ENCODE peak calls at places on chromosomes 16 and 17, in eight cellular contexts. R, O, U, I, C, N, E and W are unnamed samples.

GRCh38 chr17:80761421-80761871 is 216.8 kb downstream of the RPTOR start:
- DNase-seq in R (no peak), O (no peak), U (peak; percentile 77), I (no peak), C (no peak), N (no peak), E (no peak), W (no peak)

GRCh38 chr17:55895112-55895759 is 144.4 kb downstream of the PCTP start:
- DNase-seq in R (no peak), O (no peak), U (no peak), I (no peak), C (no peak), N (no peak), E (no peak), W (no peak)

GRCh38 chr16:47392114-47392513 is 68.7 kb downstream of the ITFG1 start:
- DNase-seq in R (no peak), O (no peak), U (no peak), I (no peak), C (no peak), N (no peak), E (no peak), W (no peak)

GRCh38 chr17:69506489-69506888 is 92.0 kb downstream of the MAP2K6 start:
- DNase-seq in R (no peak), O (no peak), U (no peak), I (no peak), C (no peak), N (peak; percentile 57), E (no peak), W (no peak)

GRCh38 chr17:21161498-21162393 is 35.0 kb downstream of the DHRS7B start:
- DNase-seq in R (no peak), O (no peak), U (no peak), I (no peak), C (no peak), N (no peak), E (no peak), W (no peak)

GRCh38 chr16:89841275-89841674 is 13.0 kb downstream of the SPIRE2 start:
- DNase-seq in R (no peak), O (no peak), U (peak; percentile 83), I (no peak), C (no peak), N (no peak), E (no peak), W (peak; percentile 47)

GRCh38 chr17:9410737-9411136 is 164.9 kb downstream of the STX8 start:
- DNase-seq in R (no peak), O (no peak), U (no peak), I (no peak), C (no peak), N (no peak), E (no peak), W (no peak)

GRCh38 chr17:83115202-83115651 is 35.8 kb downstream of the METRNL start:
- DNase-seq in R (no peak), O (no peak), U (no peak), I (no peak), C (no peak), N (no peak), E (no peak), W (no peak)

GRCh38 chr16:56610017-56610608 is 1.7 kb downstream of the MT2A start:
- DNase-seq in R (peak; percentile 85), O (no peak), U (peak; percentile 84), I (no peak), C (no peak), N (no peak), E (peak; percentile 81), W (no peak)

GRCh38 chr16:84143081-84143480 is 1.9 kb downstream of the HSDL1 start:
- DNase-seq in R (no peak), O (no peak), U (no peak), I (no peak), C (no peak), N (no peak), E (no peak), W (no peak)

GRCh38 chr17:82320956-82321927 is 3.8 kb upstream of the CD7 start:
- DNase-seq in R (no peak), O (peak; percentile 57), U (peak; percentile 93), I (peak; percentile 57), C (peak; percentile 56), N (peak; percentile 63), E (no peak), W (no peak)

GRCh38 chr16:68492501-68493411 is 44.4 kb upstream of the SMPD3 start:
- DNase-seq in R (no peak), O (no peak), U (no peak), I (no peak), C (no peak), N (no peak), E (no peak), W (no peak)

GRCh38 chr17:62882878-62883277 is 74.8 kb upstream of the MARCHF10 start:
- DNase-seq in R (no peak), O (no peak), U (no peak), I (no peak), C (no peak), N (no peak), E (no peak), W (no peak)

GRCh38 chr16:50841081-50841886 is 99.4 kb downstream of the CYLD start:
- DNase-seq in R (no peak), O (peak; percentile 43), U (peak; percentile 35), I (peak; percentile 39), C (no peak), N (peak; percentile 13), E (peak; percentile 47), W (no peak)

GRCh38 chr17:7887038-7887481 is 1.5 kb upstream of the CHD3 start:
- DNase-seq in R (no peak), O (peak; percentile 42), U (no peak), I (no peak), C (no peak), N (peak; percentile 8), E (no peak), W (no peak)
- H3K4me3 ChIP-seq in R (peak overlapping the region; percentile 62), O (peak overlapping the region; percentile 90), U (peak overlapping the region; percentile 86), I (peak overlapping the region; percentile 75), C (peak overlapping the region; percentile 77), N (peak overlapping the region; percentile 88), E (peak overlapping the region; percentile 97), W (peak overlapping the region; percentile 73)

GRCh38 chr16:22688463-22688862 is 125.5 kb upstream of the HS3ST2 start:
- DNase-seq in R (no peak), O (no peak), U (no peak), I (no peak), C (no peak), N (no peak), E (no peak), W (no peak)

GRCh38 chr16:22685162-22685830 is 128.7 kb upstream of the HS3ST2 start:
- DNase-seq in R (peak; percentile 98), O (no peak), U (no peak), I (peak; percentile 70), C (no peak), N (no peak), E (peak; percentile 14), W (peak; percentile 54)

GRCh38 chr16:22684282-22685161 is 129.4 kb upstream of the HS3ST2 start:
- DNase-seq in R (no peak), O (no peak), U (no peak), I (no peak), C (no peak), N (no peak), E (no peak), W (no peak)

GRCh38 chr16:22688930-22689329 is 125.0 kb upstream of the HS3ST2 start:
- DNase-seq in R (no peak), O (no peak), U (no peak), I (no peak), C (no peak), N (no peak), E (no peak), W (no peak)

DNA sequence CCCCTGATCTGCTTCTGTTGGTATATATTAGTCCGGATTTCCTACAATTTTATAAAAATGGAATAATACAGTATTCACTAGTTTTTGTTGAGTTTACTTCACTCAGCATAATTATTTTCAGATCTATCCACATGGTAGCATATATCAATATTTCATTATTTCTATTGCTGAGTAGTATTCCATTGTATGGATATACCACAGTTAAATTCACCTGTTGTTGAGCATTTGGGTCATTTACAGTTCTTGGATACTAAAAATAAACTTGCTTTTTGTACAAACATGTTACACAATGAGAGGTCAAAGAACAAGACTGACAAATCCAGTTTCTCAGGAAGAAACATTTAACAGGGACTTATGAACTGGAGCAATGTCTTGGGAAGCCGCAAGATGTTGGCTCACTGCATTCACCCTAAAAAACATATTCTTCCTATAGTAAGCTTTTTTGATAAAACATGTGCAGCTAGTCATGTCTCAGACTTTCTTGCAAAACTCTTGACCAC is 126.9 kb upstream of the HS3ST2 start:
- DNase-seq in R (no peak), O (no peak), U (no peak), I (no peak), C (no peak), N (no peak), E (no peak), W (no peak)
- H3K27ac ChIP-seq in R (peak overlapping the region; percentile 10), O (no peak overlapping the region), U (no peak overlapping the region), I (no peak overlapping the region), C (no peak overlapping the region), N (no peak overlapping the region), E (no peak overlapping the region), W (no peak overlapping the region)

DNA sequence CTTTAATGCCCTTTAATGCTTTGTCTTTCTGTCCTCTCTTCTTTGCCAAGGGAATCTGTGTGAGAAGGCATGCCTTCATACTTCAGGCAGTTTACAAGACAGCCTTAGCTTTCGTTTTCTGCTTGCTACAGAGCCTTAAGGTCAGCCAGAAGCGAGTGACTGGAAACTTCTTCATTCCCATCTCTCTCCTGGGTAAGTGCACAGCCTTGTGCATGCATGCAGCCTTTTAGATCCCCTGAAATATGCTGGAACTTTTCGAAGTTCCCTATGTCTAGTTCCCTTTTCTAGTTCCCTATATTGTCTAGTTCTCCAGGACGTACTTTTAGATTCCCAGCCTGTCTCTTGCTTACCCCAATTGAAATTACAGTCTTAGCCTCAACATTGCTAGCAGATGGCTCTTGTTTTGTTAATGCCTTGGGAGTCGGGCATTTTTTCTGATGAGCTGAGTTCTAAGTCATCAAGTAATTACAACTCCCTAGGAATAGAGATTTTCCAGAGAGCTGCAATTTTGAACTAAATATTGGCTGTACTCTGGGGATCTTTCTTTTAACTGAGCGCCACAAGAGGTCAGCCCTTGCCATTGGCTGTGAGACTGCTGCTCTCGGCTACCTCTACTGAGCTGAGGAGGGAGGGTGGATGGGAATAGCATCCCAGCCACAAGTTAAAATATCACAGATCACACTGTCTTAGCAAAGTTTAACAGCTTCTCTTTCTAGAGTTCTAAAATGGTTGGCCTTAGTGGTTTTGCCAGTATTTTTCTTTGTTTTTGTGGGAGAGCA is 22.7 kb upstream of the PPM1D start:
- DNase-seq in R (no peak), O (no peak), U (no peak), I (no peak), C (no peak), N (no peak), E (peak; percentile 56), W (peak; percentile 37)
- H3K4me3 ChIP-seq in R (peak overlapping the region; percentile 48), O (no peak overlapping the region), U (peak overlapping the region; percentile 39), I (peak overlapping the region; percentile 32), C (peak overlapping the region; percentile 47), N (no peak overlapping the region), E (peak overlapping the region; percentile 20), W (peak overlapping the region; percentile 41)

DNA sequence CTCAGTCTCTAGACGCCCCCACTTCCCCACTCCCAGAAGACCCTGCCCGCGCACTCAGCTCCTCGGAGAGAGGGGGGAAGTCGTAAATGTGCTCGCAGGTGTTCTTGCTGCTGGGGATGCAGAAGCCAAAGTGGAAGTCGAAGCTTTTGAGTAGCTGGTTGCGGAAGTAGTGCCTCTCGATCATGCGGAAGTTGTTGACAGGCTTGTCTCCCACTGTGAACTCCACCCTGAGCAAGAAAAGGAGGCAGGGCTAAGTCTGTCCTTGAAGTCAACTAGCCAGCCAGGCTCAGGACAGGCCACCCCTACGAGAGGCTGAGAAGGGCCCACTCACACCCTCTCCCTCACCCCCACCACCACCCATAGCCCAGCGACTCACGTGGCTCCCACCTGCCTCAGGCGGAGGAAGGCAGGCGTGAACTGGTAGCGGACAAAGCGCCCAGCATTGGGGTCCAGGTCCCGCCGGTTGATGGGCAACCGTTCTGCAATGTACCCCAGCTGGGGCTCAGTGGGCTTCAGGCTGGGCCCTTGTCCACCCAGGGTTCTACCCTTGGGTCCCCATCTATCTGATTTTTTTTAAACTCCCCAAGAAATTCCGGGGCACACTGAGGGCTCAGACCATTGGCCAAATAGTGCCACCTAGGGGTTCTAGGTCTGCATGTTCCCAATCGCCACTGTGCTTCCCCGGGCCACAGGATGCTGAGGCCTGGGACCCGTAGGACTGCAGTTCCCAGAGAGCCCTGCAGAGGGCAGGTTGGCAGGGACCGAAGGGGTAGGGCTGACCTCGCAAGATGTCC is 4.6 kb downstream of the UNC119 start:
- DNase-seq in R (peak; percentile 78), O (peak; percentile 73), U (peak; percentile 59), I (peak; percentile 80), C (peak; percentile 79), N (peak; percentile 85), E (peak; percentile 78), W (peak; percentile 80)
- H3K27ac ChIP-seq in R (no peak overlapping the region), O (no peak overlapping the region), U (peak overlapping the region; percentile 39), I (no peak overlapping the region), C (no peak overlapping the region), N (no peak overlapping the region), E (no peak overlapping the region), W (no peak overlapping the region)